ENCODE peak calls at places on chromosomes 5 and 9, in four cellular contexts. B is brain microvascular endothelial cell, I is upper lobe of left lung, Y is lower lobe of right lung. A is an unnamed sample.

GRCh38 chr9:97934321-97935115 is 3.5 kb downstream of the HEMGN start:
- DNase-seq in B (no peak), I (no peak), Y (no peak), A (no peak)

GRCh38 chr5:28369418-28369817 is 1331.0 kb upstream of the CDH9 start:
- DNase-seq in B (peak), I (no peak), Y (no peak), A (no peak)

GRCh38 chr9:86948153-86948929 is 1.0 kb upstream of the GAS1 start:
- DNase-seq in B (peak), I (peak), Y (peak), A (peak)

GRCh38 chr9:19551124-19551929 is 142.5 kb downstream of the ACER2 start:
- DNase-seq in B (no peak), I (no peak), Y (no peak), A (no peak)

GRCh38 chr9:109474944-109475343 is 23.2 kb downstream of the PTPN3 start:
- DNase-seq in B (no peak), I (no peak), Y (no peak), A (no peak)

GRCh38 chr5:174736351-174736721 is 12.0 kb downstream of the MSX2 start:
- DNase-seq in B (peak), I (no peak), Y (no peak), A (no peak)

GRCh38 chr9:114355821-114356220 is 26.2 kb downstream of the ORM2 start:
- DNase-seq in B (no peak), I (no peak), Y (no peak), A (no peak)

GRCh38 chr9:84754461-84754860 is 84.9 kb downstream of the NTRK2 start:
- DNase-seq in B (peak), I (no peak), Y (no peak), A (no peak)

GRCh38 chr5:130323804-130324454 is 419.7 kb downstream of the CHSY3 start:
- DNase-seq in B (peak), I (no peak), Y (no peak), A (no peak)

GRCh38 chr5:78667461-78668103 is 19.0 kb upstream of the LHFPL2 start:
- DNase-seq in B (no peak), I (no peak), Y (no peak), A (no peak)

DNA sequence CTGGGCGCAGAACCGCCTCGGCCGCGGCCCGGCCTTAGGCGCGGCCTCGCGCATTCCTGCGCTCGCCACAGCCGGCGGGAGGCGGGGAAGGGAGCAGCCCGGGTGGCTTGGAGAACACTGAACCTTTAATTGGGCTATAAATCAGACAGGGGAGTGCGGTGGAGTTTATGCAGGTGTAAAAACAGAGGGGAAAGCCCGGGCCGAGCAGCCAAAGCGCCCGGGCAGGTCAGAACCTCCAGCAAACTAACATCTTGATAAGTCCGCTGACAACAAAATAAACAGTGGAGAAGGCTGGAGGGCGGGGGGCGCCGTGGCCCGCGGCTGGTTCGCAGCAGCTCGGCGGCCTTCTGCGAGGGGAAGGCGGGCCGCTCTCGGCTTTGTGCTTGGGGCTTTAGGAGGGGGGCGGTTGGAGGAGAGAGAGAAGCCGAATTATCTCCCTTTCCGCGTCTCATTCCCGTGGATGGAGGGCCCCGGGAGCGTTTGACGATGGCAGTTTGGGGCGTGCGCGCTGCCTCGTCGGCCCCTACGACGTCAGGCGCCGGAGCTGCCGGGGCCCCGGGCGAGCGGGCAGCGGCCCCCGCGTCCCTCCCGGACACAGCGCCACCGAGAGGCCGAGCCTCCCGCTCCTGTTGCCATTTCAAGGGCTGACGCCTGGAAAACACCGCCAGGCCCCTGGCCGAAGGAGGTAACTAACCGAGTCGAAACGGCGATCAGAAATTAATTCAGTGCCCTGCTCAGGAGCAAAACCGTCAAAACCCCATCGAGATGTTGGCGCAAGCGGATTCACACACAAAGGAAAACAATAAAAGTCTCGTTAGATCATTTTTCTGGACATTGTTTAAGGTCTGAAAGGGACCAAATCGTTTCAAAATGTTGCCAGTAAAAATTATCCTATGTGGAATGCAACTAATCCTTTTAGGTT is 11.2 kb downstream of the FOXD1 start:
- DNase-seq in B (peak), I (peak), Y (no peak), A (no peak)
- TF ChIP-seq CTCF in B (peak), I (no peak), Y (no peak), A (no peak)

DNA sequence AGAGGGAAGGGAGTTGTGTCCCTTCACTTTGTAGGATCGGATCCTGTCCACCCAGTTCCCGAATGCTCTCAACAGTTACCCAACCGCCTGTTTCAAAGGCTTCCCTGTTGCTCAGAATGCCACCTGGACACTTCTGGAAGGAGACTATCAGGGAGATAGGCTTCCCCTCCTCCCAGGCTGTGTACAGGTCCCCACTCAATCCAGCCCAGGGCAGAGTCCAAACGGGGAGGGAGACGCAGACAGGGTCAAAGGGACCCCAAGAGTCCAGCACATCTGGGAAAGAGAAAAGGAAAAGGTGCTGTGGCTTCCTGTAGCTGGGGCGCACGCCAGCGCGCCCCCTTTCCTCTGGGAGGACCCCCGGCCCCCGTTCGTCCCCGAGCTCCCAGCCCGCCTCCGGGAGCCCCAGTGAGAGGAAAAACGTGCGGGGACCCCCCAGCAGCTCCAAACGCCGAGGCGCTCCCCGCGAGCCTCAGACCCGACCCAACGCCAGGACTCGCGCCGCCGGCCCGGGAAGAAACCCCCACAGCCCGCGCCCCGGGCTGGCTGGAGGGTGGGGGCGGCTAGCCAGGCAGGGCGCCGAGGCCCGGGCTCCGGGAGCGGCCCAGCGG is 640 bp downstream of the SURF4 start:
- DNase-seq in B (peak), I (no peak), Y (no peak), A (no peak)
- TF ChIP-seq CTCF in B (no peak), I (no peak), Y (no peak), A (no peak)

DNA sequence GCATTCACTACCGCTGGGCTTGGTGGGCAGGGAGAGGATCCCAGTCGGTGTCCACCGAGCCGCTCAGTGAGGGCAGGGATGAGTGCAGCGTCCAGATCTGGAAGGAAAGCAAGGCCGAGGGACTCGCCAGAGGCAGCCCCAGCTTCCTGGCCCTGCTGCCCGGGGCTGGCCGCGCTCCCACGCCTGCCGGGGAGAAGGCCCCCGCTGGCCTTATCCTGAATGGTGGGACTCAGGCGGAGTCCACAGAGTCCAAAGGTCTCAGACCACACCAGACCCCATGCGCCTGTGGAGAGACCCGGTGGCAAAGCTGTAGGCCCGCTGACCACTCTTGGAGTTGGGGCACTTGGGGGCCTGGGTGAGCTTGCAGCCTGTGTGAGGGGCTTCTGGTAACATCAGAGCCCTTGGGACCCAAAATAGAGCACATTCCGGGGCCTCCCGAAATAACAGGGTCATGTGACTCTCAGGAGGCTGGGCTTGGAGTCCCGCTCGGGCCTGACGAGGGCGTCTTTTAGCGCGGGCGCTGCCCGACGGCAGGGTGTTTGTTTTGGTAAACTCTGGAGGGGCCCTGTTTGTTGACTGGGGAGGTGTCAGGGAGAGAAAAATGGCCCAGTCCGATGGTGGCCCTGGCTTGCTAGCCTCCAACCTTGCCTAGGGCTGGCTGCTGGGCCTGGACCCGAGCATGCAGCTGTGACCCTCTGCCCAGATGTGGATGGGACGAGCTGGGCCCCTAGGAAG is 2.8 kb downstream of the RXRA start:
- DNase-seq in B (no peak), I (peak), Y (peak), A (no peak)
- TF ChIP-seq CTCF in B (peak), I (no peak), Y (no peak), A (no peak)

GRCh38 chr5:135398160-135398854 is 724 bp downstream of the MACROH2A1 start:
- DNase-seq in B (no peak), I (peak), Y (peak), A (peak)

GRCh38 chr5:135399838-135400542 is 959 bp upstream of the MACROH2A1 start:
- DNase-seq in B (no peak), I (no peak), Y (no peak), A (no peak)

GRCh38 chr5:135396459-135397055 is 2.5 kb downstream of the MACROH2A1 start:
- DNase-seq in B (no peak), I (no peak), Y (no peak), A (no peak)

GRCh38 chr5:135400866-135401265 is 1.8 kb upstream of the MACROH2A1 start:
- DNase-seq in B (no peak), I (no peak), Y (no peak), A (no peak)

GRCh38 chr5:135398855-135399837 is at the start of gene MACROH2A1:
- DNase-seq in B (peak), I (peak), Y (peak), A (peak)
- TF ChIP-seq CTCF in B (no peak), I (peak), Y (no peak), A (no peak)

DNA sequence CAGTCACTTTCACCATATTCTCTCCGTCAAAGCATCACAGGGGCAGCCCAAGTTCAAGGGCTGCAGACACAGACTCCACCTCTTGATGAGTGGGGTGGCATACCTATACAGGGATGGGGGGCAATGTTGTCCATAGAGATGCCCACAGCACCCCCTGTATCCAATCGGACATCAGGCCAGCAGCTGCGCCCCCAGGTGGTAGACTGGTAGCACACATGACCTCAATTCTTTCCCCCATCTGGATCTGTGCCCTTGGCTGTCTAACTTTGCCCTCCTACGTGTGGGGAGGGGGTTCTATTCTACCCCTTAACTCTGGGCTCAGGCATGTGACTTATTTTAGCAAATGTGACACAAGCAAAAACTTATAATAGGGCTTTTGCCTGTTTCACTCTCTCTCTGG is 84.0 kb upstream of the SLC25A48 start:
- DNase-seq in B (no peak), I (no peak), Y (no peak), A (no peak)
- TF ChIP-seq CTCF in B (peak), I (no peak), Y (no peak), A (no peak)

GRCh38 chr5:77431719-77432118 is 60.4 kb downstream of the WDR41 start:
- DNase-seq in B (no peak), I (no peak), Y (no peak), A (no peak)

GRCh38 chr5:77431286-77431685 is 60.8 kb downstream of the WDR41 start:
- DNase-seq in B (no peak), I (no peak), Y (no peak), A (no peak)

GRCh38 chr5:77438057-77438456 is 54.1 kb downstream of the WDR41 start:
- DNase-seq in B (no peak), I (no peak), Y (no peak), A (no peak)

DNA sequence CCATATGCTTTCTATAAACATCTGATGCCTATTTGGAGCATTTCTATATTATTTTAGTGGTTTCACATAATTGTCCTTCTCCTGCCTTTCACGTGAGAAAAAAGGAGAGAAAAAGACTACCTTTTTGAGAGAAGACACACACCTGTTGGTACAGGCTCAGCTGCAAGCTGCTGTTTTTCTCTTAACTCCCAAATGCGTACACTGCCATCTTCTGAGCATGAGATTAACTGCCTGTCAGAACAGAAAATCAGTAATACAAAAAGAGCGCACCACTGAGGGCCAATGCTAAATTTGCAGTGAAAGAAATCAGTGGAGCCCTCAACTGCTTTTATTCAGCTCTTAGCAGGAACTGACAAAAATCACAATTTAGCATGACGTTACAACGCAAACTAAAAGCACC is 54.9 kb downstream of the WDR41 start:
- DNase-seq in B (no peak), I (no peak), Y (no peak), A (no peak)
- TF ChIP-seq CTCF in B (peak), I (no peak), Y (peak), A (no peak)

DNA sequence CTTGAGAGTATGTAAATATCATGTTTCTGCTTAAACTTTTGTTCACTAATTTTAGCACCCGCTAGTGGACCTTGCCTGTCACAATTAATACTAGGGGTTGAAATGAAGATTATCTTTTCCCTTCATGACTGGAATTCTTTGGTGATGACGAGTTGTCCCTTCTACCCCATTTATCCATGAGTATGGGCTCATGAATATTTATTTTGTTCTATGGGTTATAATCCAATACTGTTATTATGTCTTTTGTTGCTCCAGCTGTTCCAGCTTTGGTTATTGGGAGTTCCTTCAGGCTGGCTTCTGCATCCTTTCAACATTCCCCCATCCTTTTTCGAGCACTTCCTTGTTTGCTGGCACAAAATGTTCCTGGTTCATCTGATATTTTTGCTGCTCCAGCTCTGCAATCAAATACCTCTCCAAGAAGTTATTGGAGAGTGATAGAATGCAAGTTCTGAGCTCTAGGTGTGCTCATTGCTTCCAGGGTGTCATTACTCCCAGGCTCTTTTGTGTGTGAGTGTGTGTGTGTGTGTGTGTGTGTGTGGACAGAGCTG is 19.7 kb upstream of the ARHGEF28 start:
- DNase-seq in B (no peak), I (no peak), Y (no peak), A (no peak)
- TF ChIP-seq CTCF in B (no peak), I (no peak), Y (no peak), A (no peak)

GRCh38 chr5:147576646-147577535 is 67.0 kb upstream of the DPYSL3 start:
- DNase-seq in B (peak), I (no peak), Y (peak), A (no peak)
- TF ChIP-seq CTCF in B (peak), I (peak), Y (peak), A (peak)

GRCh38 chr9:112925058-112925641 is 34.5 kb upstream of the SLC46A2 start:
- DNase-seq in B (peak), I (no peak), Y (no peak), A (no peak)
- TF ChIP-seq CTCF in B (peak), I (peak), Y (peak), A (no peak)

A was measured in natural killer cell.